ENCODE peak calls at places on chromosomes 16 and 17, in ten cellular contexts. Y is stomach, Z is HCT116, J is sigmoid colon, F is endothelial cell of umbilical vein, G is K562, B is transverse colon, M is breast epithelium, S is H1, U is HepG2. D is an unnamed sample.

GRCh38 chr17:75088902-75089417 is 1.2 kb downstream of the SLC16A5 start:
- DNase-seq in Y (peak), Z (no peak), J (no peak), F (peak), G (no peak), B (peak), M (no peak), S (no peak), U (peak), D (no peak)

GRCh38 chr16:55149622-55150021 is 174.4 kb upstream of the IRX6 start:
- DNase-seq in Y (no peak), Z (no peak), J (no peak), F (no peak), G (no peak), B (no peak), M (no peak), S (no peak), U (no peak), D (no peak)

GRCh38 chr17:13822671-13823070 is 220.9 kb upstream of the HS3ST3A1 start:
- DNase-seq in Y (no peak), Z (no peak), J (no peak), F (no peak), G (no peak), B (no peak), M (no peak), S (no peak), U (no peak), D (no peak)

GRCh38 chr17:6969323-6969726 is 26.5 kb upstream of the ALOX12 start:
- DNase-seq in Y (no peak), Z (no peak), J (no peak), F (peak), G (no peak), B (no peak), M (no peak), S (no peak), U (peak), D (no peak)

GRCh38 chr17:42120161-42121065 is 754 bp downstream of the KAT2A start:
- DNase-seq in Y (no peak), Z (no peak), J (no peak), F (no peak), G (peak), B (no peak), M (no peak), S (no peak), U (peak), D (no peak)

GRCh38 chr17:59378621-59379194 is 47.3 kb downstream of the YPEL2 start:
- DNase-seq in Y (no peak), Z (no peak), J (peak), F (peak), G (no peak), B (peak), M (no peak), S (no peak), U (no peak), D (no peak)

GRCh38 chr16:54169112-54169511 is 117.5 kb downstream of the IRX3 start:
- DNase-seq in Y (no peak), Z (no peak), J (no peak), F (no peak), G (no peak), B (no peak), M (no peak), S (no peak), U (no peak), D (no peak)

GRCh38 chr17:77649717-77650211 is 308.7 kb upstream of the TNRC6C start:
- DNase-seq in Y (no peak), Z (peak), J (peak), F (no peak), G (peak), B (no peak), M (no peak), S (no peak), U (no peak), D (no peak)

GRCh38 chr17:7215136-7215638 is 4.4 kb downstream of the DLG4 start:
- DNase-seq in Y (peak), Z (no peak), J (no peak), F (no peak), G (no peak), B (no peak), M (no peak), S (no peak), U (peak), D (no peak)

GRCh38 chr16:85342348-85342747 is 230.1 kb upstream of the CIBAR2 start:
- DNase-seq in Y (no peak), Z (no peak), J (no peak), F (no peak), G (no peak), B (no peak), M (no peak), S (no peak), U (no peak), D (no peak)

GRCh38 chr16:31189412-31189778 is 9.5 kb downstream of the FUS start:
- DNase-seq in Y (no peak), Z (no peak), J (no peak), F (no peak), G (no peak), B (no peak), M (no peak), S (no peak), U (no peak), D (no peak)

GRCh38 chr16:31113420-31114124 is 3.9 kb upstream of the KAT8 start:
- DNase-seq in Y (no peak), Z (no peak), J (no peak), F (peak), G (no peak), B (no peak), M (no peak), S (no peak), U (peak), D (no peak)

GRCh38 chr17:28657756-28658155 is 4.0 kb downstream of the SDF2 start:
- DNase-seq in Y (no peak), Z (no peak), J (no peak), F (no peak), G (no peak), B (no peak), M (no peak), S (no peak), U (no peak), D (no peak)

GRCh38 chr17:28612936-28613872 is 781 bp downstream of the RSKR start:
- DNase-seq in Y (peak), Z (no peak), J (no peak), F (peak), G (peak), B (peak), M (no peak), S (no peak), U (peak), D (no peak)

GRCh38 chr16:86994651-86995171 is 322.5 kb downstream of the C16orf95 start:
- DNase-seq in Y (no peak), Z (no peak), J (peak), F (peak), G (peak), B (no peak), M (no peak), S (no peak), U (no peak), D (no peak)

GRCh38 chr17:74037320-74037719 is 166.2 kb upstream of the RPL38 start:
- DNase-seq in Y (no peak), Z (no peak), J (no peak), F (no peak), G (peak), B (peak), M (no peak), S (no peak), U (no peak), D (peak)

GRCh38 chr16:84460406-84461028 is 43.9 kb downstream of the MEAK7 start:
- DNase-seq in Y (no peak), Z (no peak), J (no peak), F (no peak), G (no peak), B (no peak), M (no peak), S (no peak), U (no peak), D (no peak)

GRCh38 chr17:17510456-17511292 is 14.5 kb upstream of the RASD1 start:
- DNase-seq in Y (no peak), Z (no peak), J (no peak), F (no peak), G (no peak), B (no peak), M (no peak), S (no peak), U (no peak), D (no peak)

GRCh38 chr17:79801156-79802038 is 4.5 kb upstream of the CBX8 start:
- DNase-seq in Y (peak), Z (peak), J (no peak), F (no peak), G (no peak), B (peak), M (no peak), S (no peak), U (no peak), D (peak)

GRCh38 chr17:44307387-44308186 is 814 bp upstream of the RUNDC3A start:
- DNase-seq in Y (no peak), Z (no peak), J (peak), F (no peak), G (no peak), B (peak), M (no peak), S (no peak), U (no peak), D (peak)

GRCh38 chr17:42525221-42525620 is 10.8 kb upstream of the NAGLU start:
- DNase-seq in Y (no peak), Z (no peak), J (no peak), F (no peak), G (no peak), B (no peak), M (no peak), S (no peak), U (no peak), D (no peak)

GRCh38 chr16:52389045-52389444 is 157.9 kb downstream of the TOX3 start:
- DNase-seq in Y (no peak), Z (no peak), J (no peak), F (no peak), G (no peak), B (no peak), M (no peak), S (no peak), U (peak), D (no peak)

GRCh38 chr16:62194828-62195227 is 158.6 kb upstream of the CDH8 start:
- DNase-seq in Y (no peak), Z (no peak), J (no peak), F (no peak), G (no peak), B (no peak), M (no peak), S (no peak), U (no peak), D (no peak)

GRCh38 chr17:7260601-7261376 is 1.5 kb downstream of the CLDN7 start:
- DNase-seq in Y (peak), Z (no peak), J (no peak), F (no peak), G (no peak), B (peak), M (peak), S (no peak), U (no peak), D (peak)

GRCh38 chr16:86768999-86769398 is 190.7 kb downstream of the FOXL1 start:
- DNase-seq in Y (peak), Z (no peak), J (peak), F (peak), G (no peak), B (no peak), M (no peak), S (no peak), U (no peak), D (no peak)

GRCh38 chr17:37465058-37465616 is 24.6 kb upstream of the DUSP14 start:
- DNase-seq in Y (no peak), Z (no peak), J (no peak), F (peak), G (no peak), B (no peak), M (no peak), S (no peak), U (no peak), D (no peak)

GRCh38 chr17:75639771-75640555 is 6.7 kb downstream of the SMIM5 start:
- DNase-seq in Y (peak), Z (no peak), J (no peak), F (no peak), G (no peak), B (peak), M (peak), S (no peak), U (no peak), D (peak)

GRCh38 chr17:75526555-75527270 is 1.2 kb downstream of the LLGL2 start:
- DNase-seq in Y (peak), Z (no peak), J (no peak), F (no peak), G (no peak), B (peak), M (no peak), S (no peak), U (no peak), D (no peak)

GRCh38 chr17:76727745-76728456 is 1.3 kb downstream of the METTL23 start:
- DNase-seq in Y (no peak), Z (no peak), J (peak), F (peak), G (no peak), B (peak), M (no peak), S (no peak), U (no peak), D (no peak)

GRCh38 chr17:45170976-45171337 is 9.3 kb downstream of the HEXIM2 start:
- DNase-seq in Y (peak), Z (peak), J (peak), F (peak), G (no peak), B (peak), M (peak), S (no peak), U (no peak), D (peak)

GRCh38 chr17:55159251-55159650 is 105.5 kb upstream of the HLF start:
- DNase-seq in Y (no peak), Z (no peak), J (no peak), F (no peak), G (no peak), B (no peak), M (no peak), S (no peak), U (no peak), D (no peak)

GRCh38 chr17:75979705-75980187 is 706 bp downstream of the TEN1 start:
- DNase-seq in Y (no peak), Z (no peak), J (no peak), F (no peak), G (no peak), B (no peak), M (no peak), S (no peak), U (no peak), D (no peak)

GRCh38 chr17:40316571-40317344 is 7.8 kb downstream of the RARA start:
- DNase-seq in Y (peak), Z (peak), J (peak), F (peak), G (no peak), B (peak), M (peak), S (no peak), U (peak), D (peak)
- H3K27ac ChIP-seq in Y (peak), Z (peak), J (peak), F (peak), G (no peak), B (peak), M (peak), S (no peak), U (peak), D (peak)

GRCh38 chr17:47649153-47649971 is at the start of gene KPNB1:
- DNase-seq in Y (peak), Z (peak), J (peak), F (peak), G (peak), B (peak), M (peak), S (peak), U (peak), D (peak)

GRCh38 chr17:47652570-47652969 is 2.9 kb downstream of the KPNB1 start:
- DNase-seq in Y (no peak), Z (no peak), J (no peak), F (peak), G (no peak), B (no peak), M (no peak), S (no peak), U (no peak), D (no peak)

GRCh38 chr17:47649972-47650524 is 329 bp downstream of the KPNB1 start:
- DNase-seq in Y (peak), Z (no peak), J (no peak), F (no peak), G (no peak), B (no peak), M (no peak), S (no peak), U (no peak), D (no peak)

GRCh38 chr17:47651704-47652103 is 2.0 kb downstream of the KPNB1 start:
- DNase-seq in Y (no peak), Z (no peak), J (no peak), F (no peak), G (no peak), B (no peak), M (no peak), S (no peak), U (no peak), D (no peak)

GRCh38 chr17:47650525-47651522 is 1.1 kb downstream of the KPNB1 start:
- DNase-seq in Y (peak), Z (peak), J (peak), F (peak), G (peak), B (peak), M (peak), S (peak), U (peak), D (peak)
- TF ChIP-seq POLR2AphosphoS5 in Y (peak), Z (peak), J (no peak), F (peak), G (peak), B (no peak), M (no peak), S (no peak), U (no peak), D (peak)

DNA sequence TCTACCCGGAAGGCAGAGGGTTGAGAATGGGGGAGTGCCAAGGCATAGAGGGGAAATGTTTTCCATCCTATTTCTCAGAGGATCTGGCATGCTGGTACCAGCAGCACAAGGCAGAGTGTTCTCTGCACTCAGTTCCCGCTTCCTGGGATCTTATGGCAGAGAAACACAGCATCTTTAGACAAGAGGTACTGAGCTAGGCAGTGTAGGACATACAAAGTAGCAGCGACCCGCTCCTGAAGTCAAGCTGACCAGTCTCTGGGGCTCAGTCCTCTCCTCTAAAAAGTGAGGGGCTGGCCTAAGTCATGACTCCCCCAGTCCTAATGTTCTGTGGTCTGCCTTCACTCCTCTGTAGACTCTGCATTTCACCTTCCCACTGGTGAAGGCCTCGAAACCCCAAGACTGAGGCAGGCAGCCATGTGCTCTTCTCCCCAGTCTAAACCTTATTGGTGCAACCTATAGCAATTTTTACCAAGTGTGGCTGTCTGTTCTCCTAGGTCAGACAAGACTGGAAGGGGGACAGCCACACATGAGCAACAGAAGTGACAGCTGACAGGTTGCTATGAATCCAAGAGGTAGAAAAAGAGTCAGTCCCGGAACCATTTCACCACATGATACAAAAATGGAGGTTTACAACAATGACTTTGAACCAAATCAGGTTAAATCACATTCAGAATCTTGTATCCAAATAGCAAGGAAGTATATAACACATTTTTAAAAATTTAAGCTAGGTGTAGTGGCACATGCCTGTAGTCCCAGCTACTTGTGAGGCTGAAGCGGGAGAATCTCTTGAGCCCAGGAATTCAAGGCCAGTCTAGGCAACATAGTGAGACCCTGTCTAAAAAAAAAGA is 11.4 kb upstream of the TSPOAP1 start:
- DNase-seq in Y (no peak), Z (no peak), J (no peak), F (no peak), G (no peak), B (no peak), M (no peak), S (no peak), U (no peak), D (no peak)
- TF ChIP-seq POLR2A in Y (no peak), Z (no peak), J (no peak), F (no peak), G (no peak), B (no peak), M (no peak), S (no peak), U (no peak), D (no peak)

GRCh38 chr16:57647136-57647875 is 18.9 kb downstream of the ADGRG1 start:
- DNase-seq in Y (no peak), Z (no peak), J (no peak), F (peak), G (no peak), B (no peak), M (no peak), S (no peak), U (no peak), D (no peak)

GRCh38 chr16:57648125-57648524 is 19.7 kb downstream of the ADGRG1 start:
- DNase-seq in Y (no peak), Z (no peak), J (no peak), F (no peak), G (no peak), B (no peak), M (no peak), S (no peak), U (no peak), D (no peak)

GRCh38 chr16:57644383-57645014 is 16.1 kb downstream of the ADGRG1 start:
- DNase-seq in Y (no peak), Z (no peak), J (no peak), F (no peak), G (no peak), B (no peak), M (no peak), S (no peak), U (no peak), D (no peak)

GRCh38 chr16:57645691-57646387 is 17.4 kb downstream of the ADGRG1 start:
- DNase-seq in Y (no peak), Z (no peak), J (peak), F (peak), G (no peak), B (no peak), M (peak), S (no peak), U (no peak), D (no peak)

DNA sequence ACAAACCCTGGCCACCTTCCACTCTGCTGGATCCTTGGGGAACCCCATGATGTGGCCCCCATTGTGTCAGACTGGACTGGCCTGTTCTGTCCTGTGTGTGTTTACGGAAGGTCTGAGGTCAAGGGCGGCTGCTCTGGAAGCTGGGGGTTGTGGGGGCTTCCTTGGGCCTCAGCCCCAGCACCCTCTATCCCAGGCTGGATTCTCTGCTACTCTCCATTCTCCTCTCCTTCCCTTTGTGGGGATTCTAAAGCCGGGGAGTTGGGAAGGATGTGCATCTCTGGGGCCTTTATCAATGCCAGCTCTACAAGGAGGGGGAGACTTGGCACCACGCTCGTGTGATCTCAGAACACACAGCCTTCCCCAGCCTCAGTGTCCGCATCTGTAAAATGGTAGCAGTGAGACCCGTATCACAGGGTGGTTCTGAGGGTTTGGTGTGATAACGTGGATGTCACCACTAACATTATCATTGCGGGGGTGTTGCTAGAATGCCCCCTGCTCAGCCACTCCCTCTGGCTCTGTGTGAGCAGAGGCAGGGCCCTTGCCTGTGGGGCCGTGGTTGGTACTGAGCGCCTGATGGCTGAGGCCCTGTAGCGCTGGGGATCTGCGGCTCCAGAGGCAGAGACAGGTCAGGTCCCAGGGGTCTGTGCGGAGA is 18.1 kb downstream of the ADGRG1 start:
- DNase-seq in Y (no peak), Z (no peak), J (no peak), F (peak), G (no peak), B (no peak), M (no peak), S (no peak), U (no peak), D (no peak)
- H3K27ac ChIP-seq in Y (peak), Z (no peak), J (peak), F (peak), G (no peak), B (no peak), M (peak), S (no peak), U (no peak), D (peak)

DNA sequence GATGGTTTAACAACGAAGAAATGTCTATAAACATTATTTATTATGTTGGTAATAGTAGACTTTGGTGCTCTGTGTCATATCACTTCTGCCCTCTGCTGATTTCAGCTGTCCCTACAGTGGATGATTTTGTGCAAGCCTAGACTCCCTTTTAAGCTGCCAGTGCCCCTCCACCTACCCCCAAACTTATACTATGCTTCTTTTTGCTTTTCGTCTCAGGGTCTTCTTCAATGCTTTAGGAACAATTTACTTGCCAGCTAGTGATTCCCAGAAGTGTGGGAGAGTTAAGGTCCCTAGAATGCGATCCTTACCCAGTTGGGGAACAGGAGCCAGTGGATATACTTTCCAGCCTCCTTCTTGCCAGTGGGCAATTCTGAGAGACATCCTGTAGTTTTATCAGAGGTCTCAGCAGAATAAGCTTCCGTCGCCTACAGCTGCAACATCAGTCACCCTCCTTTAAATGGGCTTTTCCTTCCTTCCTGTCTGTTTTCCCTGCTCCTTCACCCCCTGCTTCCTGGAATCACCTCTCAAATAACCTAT is 4.1 kb downstream of the ICAM2 start:
- DNase-seq in Y (no peak), Z (no peak), J (no peak), F (peak), G (no peak), B (no peak), M (no peak), S (no peak), U (no peak), D (no peak)
- TF ChIP-seq POLR2AphosphoS5 in Y (no peak), Z (no peak), J (no peak), F (peak), G (no peak), B (no peak), M (no peak), S (no peak), U (no peak), D (no peak)

GRCh38 chr16:88884569-88885271 is 18.3 kb upstream of the PABPN1L start:
- DNase-seq in Y (no peak), Z (no peak), J (no peak), F (no peak), G (no peak), B (no peak), M (no peak), S (no peak), U (no peak), D (no peak)
- TF ChIP-seq POLR2A in Y (no peak), Z (no peak), J (no peak), F (no peak), G (no peak), B (no peak), M (no peak), S (no peak), U (no peak), D (no peak)

D was measured in prostate gland.